ENCODE peak calls at places on chromosome 11, in nine cellular contexts. H, P, F, W, B, G, X, K and Q are unnamed samples.

GRCh38 chr11:27238811-27239210 is 124.2 kb downstream of the CCDC34 start:
- DNase-seq in G (no peak), K (no peak), H (no peak), W (no peak), X (no peak), B (no peak), P (no peak), F (no peak), Q (no peak)

GRCh38 chr11:3089236-3090061 is 32.2 kb upstream of the CARS1 start:
- DNase-seq in H (peak), F (no peak), P (no peak), B (no peak), G (no peak), K (no peak), X (no peak), W (no peak), Q (no peak)

GRCh38 chr11:69949327-69949726 is 128.8 kb upstream of the ANO1 start:
- DNase-seq in H (peak), X (no peak), B (no peak), F (no peak), G (no peak), W (no peak), P (no peak), K (no peak), Q (no peak)

GRCh38 chr11:71251761-71252433 is 480 bp downstream of the SHANK2 start:
- DNase-seq in X (no peak), K (no peak), H (no peak), F (no peak), P (no peak), G (no peak), W (no peak), B (no peak), Q (no peak)

GRCh38 chr11:15114501-15115475 is at the start of gene INSC:
- DNase-seq in H (no peak), B (no peak), F (no peak), P (no peak), W (no peak), X (no peak), K (no peak), G (no peak), Q (no peak)

GRCh38 chr11:134385774-134386565 is 26.1 kb downstream of the B3GAT1 start:
- DNase-seq in X (no peak), W (no peak), P (no peak), B (no peak), H (no peak), G (no peak), K (no peak), F (no peak), Q (no peak)

GRCh38 chr11:11451501-11452005 is 98.5 kb upstream of the CSNK2A3 start:
- DNase-seq in W (no peak), K (no peak), H (no peak), B (no peak), G (no peak), X (no peak), F (no peak), P (no peak), Q (no peak)

GRCh38 chr11:61912530-61912898 is 4.9 kb downstream of the RAB3IL1 start:
- DNase-seq in H (no peak), F (no peak), G (no peak), W (no peak), P (no peak), X (no peak), K (no peak), B (no peak), Q (no peak)

GRCh38 chr11:98589975-98590374 is 430.8 kb upstream of the CNTN5 start:
- DNase-seq in H (no peak), W (no peak), X (no peak), G (no peak), P (no peak), K (no peak), F (no peak), B (no peak), Q (no peak)

GRCh38 chr11:116427903-116428637 is 344.7 kb downstream of the BUD13 start:
- DNase-seq in W (no peak), P (no peak), H (no peak), B (no peak), F (no peak), G (no peak), K (no peak), X (no peak), Q (no peak)

GRCh38 chr11:76269247-76269646 is 62.9 kb upstream of the WNT11 start:
- DNase-seq in B (no peak), P (no peak), G (no peak), W (no peak), F (no peak), X (no peak), K (no peak), H (no peak), Q (no peak)

GRCh38 chr11:120222916-120223315 is 12.1 kb downstream of the OAF start:
- DNase-seq in G (no peak), K (no peak), H (no peak), X (no peak), W (no peak), B (no peak), P (no peak), F (no peak), Q (no peak)

GRCh38 chr11:132365650-132366049 is 995.2 kb downstream of the NTM start:
- DNase-seq in B (no peak), P (no peak), W (no peak), K (no peak), X (no peak), H (no peak), F (no peak), G (no peak), Q (no peak)

GRCh38 chr11:3836903-3837302 is 3.9 kb downstream of the RHOG start:
- DNase-seq in G (no peak), K (peak), H (no peak), B (no peak), X (no peak), P (no peak), F (peak), W (no peak), Q (peak)

GRCh38 chr11:24637520-24637919 is 140.7 kb downstream of the LUZP2 start:
- DNase-seq in W (no peak), G (no peak), X (no peak), K (no peak), H (no peak), F (no peak), P (no peak), B (no peak), Q (no peak)

GRCh38 chr11:112830255-112830654 is 131.0 kb upstream of the NCAM1 start:
- DNase-seq in B (no peak), P (no peak), G (no peak), X (no peak), K (no peak), H (no peak), F (no peak), W (no peak), Q (no peak)